ENCODE peak calls at places on chromosomes 3 and 15, in seven cellular contexts. M is SK-N-SH, U is GM12878, C is H1, R is HepG2, N is HCT116, O is K562. I is an unnamed sample.

GRCh38 chr3:184186902-184187207 is 856 bp downstream of the ABCF3 start:
- DNase-seq in M (no peak), R (no peak), N (no peak), C (no peak), O (peak), U (no peak), I (no peak)

GRCh38 chr3:194632211-194632982 is 822 bp downstream of the TMEM44 start:
- DNase-seq in N (no peak), O (peak), M (no peak), C (no peak), U (no peak), R (no peak), I (peak)

GRCh38 chr3:126858887-126859286 is 124.0 kb upstream of the PLXNA1 start:
- DNase-seq in O (no peak), R (no peak), C (no peak), U (no peak), N (no peak), M (no peak), I (no peak)

GRCh38 chr3:94413721-94414106 is 350.9 kb downstream of the NSUN3 start:
- DNase-seq in C (no peak), R (no peak), M (no peak), O (no peak), N (no peak), U (no peak), I (no peak)

GRCh38 chr15:46312133-46312740 is 677.4 kb downstream of the SQOR start:
- DNase-seq in R (peak), M (peak), N (peak), U (peak), O (peak), C (no peak), I (peak)

GRCh38 chr3:138389841-138390581 is 41.6 kb downstream of the MRAS start:
- DNase-seq in R (peak), O (no peak), M (no peak), N (peak), C (no peak), U (no peak), I (peak)

GRCh38 chr3:79490165-79491028 is 277.4 kb downstream of the ROBO1 start:
- DNase-seq in O (no peak), C (no peak), M (no peak), U (no peak), R (no peak), N (no peak), I (peak)

GRCh38 chr3:150721285-150722130 is 17.8 kb upstream of the ERICH6 start:
- DNase-seq in M (peak), U (no peak), O (peak), R (peak), N (peak), C (no peak), I (peak)

GRCh38 chr3:58564054-58564453 is 13.1 kb downstream of the FAM107A start:
- DNase-seq in C (no peak), U (no peak), N (no peak), R (no peak), M (no peak), O (no peak), I (no peak)

GRCh38 chr15:52056001-52056400 is 37.0 kb downstream of the MAPK6 start:
- DNase-seq in R (no peak), C (no peak), O (no peak), N (no peak), U (no peak), M (no peak), I (no peak)

GRCh38 chr3:114411292-114411691 is 117.5 kb downstream of the TIGIT start:
- DNase-seq in C (no peak), R (no peak), U (no peak), N (no peak), O (no peak), M (no peak), I (no peak)

GRCh38 chr15:34603095-34603494 is 19.6 kb upstream of the GOLGA8B start:
- DNase-seq in R (peak), N (no peak), M (no peak), O (no peak), C (no peak), U (no peak), I (peak)

GRCh38 chr3:38590521-38590920 is 59.0 kb downstream of the SCN5A start:
- DNase-seq in R (no peak), N (no peak), C (no peak), M (no peak), U (no peak), O (no peak), I (no peak)

GRCh38 chr15:85671156-85671555 is 123.6 kb downstream of the KLHL25 start:
- DNase-seq in R (no peak), U (no peak), M (no peak), C (no peak), O (no peak), N (no peak), I (no peak)

GRCh38 chr3:58260261-58260731 is 22.7 kb downstream of the ABHD6 start:
- DNase-seq in C (no peak), N (peak), O (no peak), U (no peak), R (no peak), M (no peak), I (no peak)

GRCh38 chr3:130841357-130841756 is 52.5 kb upstream of the ATP2C1 start:
- DNase-seq in R (no peak), M (no peak), U (no peak), C (no peak), O (no peak), N (no peak), I (no peak)

GRCh38 chr3:128485283-128486156 is 7.5 kb downstream of the GATA2 start:
- DNase-seq in M (no peak), U (no peak), O (peak), N (no peak), R (no peak), C (no peak), I (no peak)

DNA sequence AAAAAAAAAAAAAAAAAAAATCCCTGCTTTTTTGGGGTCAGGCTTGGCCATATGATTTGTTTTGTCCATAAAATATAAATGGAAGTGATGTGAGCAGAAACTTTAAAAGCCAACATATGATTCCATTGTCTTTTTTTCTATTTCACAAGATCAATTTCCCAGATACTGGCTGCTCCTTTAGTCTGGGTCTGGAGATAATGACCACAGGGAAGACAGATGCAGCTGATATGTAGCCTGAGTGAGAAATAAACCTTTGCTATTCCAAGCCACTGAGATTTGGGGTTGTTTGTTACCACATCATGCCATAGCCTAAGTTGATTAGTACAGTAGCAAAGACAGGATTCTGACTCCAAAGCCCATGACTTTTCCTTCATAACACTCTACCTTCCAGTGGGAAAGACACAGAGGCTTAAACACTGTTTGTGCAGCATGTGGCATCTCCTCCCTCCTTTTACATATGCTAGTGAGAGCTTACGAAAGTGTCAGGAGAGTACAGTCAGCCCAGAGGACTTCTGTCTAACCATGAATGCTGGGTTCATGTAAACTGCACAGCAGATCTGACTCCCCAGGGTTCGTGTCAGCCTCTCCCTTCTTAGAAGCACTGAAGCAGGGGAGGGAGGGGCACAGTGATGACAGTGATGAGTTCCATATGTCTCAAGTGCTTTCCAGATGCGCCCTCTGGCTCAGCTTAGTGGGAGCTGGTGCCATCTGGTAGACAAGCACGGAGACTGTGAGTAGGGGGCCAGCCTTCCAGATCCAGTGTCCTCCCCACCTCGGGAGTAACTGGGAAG is 36.7 kb upstream of the SLC7A14 start:
- DNase-seq in C (no peak), R (no peak), O (peak), N (no peak), U (no peak), M (peak), I (no peak)
- TF ChIP-seq JUND in C (no peak), R (no peak), O (no peak), N (no peak), U (no peak), M (peak), I (no peak)

GRCh38 chr3:36496734-36497133 is 116.4 kb downstream of the STAC start:
- DNase-seq in R (no peak), N (no peak), C (no peak), M (no peak), O (no peak), U (no peak), I (no peak)
- TF ChIP-seq JUND in R (no peak), N (no peak), C (no peak), M (no peak), O (no peak), U (no peak), I (no peak)

DNA sequence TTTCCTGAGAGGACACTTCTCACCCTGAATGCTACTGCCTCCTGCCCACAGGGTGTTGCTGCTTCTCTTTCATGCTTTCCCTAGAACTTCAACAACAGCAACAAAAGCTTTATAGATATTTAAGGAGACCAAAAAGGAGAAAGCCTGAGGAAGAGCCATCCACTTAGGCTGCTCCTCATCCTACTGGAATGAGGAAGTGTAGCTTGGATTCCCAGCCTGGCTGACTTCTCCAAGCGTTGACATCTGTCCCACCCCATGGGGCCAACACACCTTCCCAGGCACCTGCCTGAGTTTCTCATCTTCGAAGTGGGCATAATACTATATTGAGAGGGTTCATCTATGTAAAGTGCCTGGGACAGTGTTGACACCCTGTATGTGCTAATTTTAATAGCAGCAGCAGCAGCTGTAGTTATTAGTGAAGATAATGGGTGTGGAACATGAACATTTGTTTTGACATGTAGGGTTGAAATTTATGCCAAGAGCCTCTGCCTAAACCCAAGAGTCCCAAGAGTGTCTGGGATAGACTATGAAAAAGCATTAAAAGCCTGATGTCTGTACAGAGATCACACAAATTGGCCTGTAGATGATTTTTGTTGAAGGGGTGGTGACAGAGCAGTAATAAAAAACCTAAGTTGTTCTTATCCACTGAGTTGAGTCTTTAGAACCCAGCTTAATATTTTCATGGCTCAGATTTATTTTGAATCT is 96.5 kb upstream of the PIAS1 start:
- DNase-seq in C (no peak), M (no peak), U (no peak), O (no peak), N (no peak), R (no peak), I (no peak)
- TF ChIP-seq JUND in C (no peak), M (no peak), U (no peak), O (no peak), N (no peak), R (no peak), I (no peak)

GRCh38 chr3:70824785-70825184 is 512.3 kb upstream of the MDFIC2 start:
- DNase-seq in M (no peak), N (no peak), O (no peak), R (no peak), U (no peak), C (no peak), I (no peak)
- TF ChIP-seq JUND in M (peak), N (no peak), O (no peak), R (no peak), U (no peak), C (no peak), I (no peak)

GRCh38 chr3:30919600-30919999 is 25.1 kb upstream of the GADL1 start:
- DNase-seq in U (no peak), C (no peak), N (no peak), O (no peak), M (no peak), R (no peak), I (no peak)

GRCh38 chr3:30913176-30913575 is 18.7 kb upstream of the GADL1 start:
- DNase-seq in O (no peak), U (no peak), R (no peak), N (no peak), C (no peak), M (no peak), I (no peak)

GRCh38 chr3:30915782-30916181 is 21.3 kb upstream of the GADL1 start:
- DNase-seq in O (no peak), C (no peak), U (no peak), R (no peak), M (no peak), N (no peak), I (no peak)

GRCh38 chr3:30912304-30912703 is 17.8 kb upstream of the GADL1 start:
- DNase-seq in C (no peak), M (no peak), N (no peak), O (no peak), R (no peak), U (no peak), I (no peak)

DNA sequence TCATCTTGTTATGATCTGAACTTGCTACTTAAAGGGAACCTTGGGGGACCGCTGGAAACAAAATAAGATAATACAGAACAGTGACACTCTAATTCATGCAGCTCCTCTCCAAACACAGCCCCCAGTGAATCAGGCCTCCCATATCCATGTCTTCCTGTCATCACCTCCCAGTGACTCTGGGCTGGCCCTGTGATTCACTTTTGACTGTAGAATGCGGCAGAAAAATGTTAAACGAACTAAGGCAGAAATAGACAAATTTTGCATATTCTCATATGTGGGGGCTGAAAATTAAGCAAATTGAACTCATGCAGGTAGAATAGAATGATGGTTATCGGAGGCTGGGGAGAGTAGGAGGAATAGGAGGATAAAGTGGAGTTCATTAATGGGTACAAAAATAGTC is 20.2 kb upstream of the GADL1 start:
- DNase-seq in R (no peak), U (no peak), C (no peak), M (no peak), N (no peak), O (no peak), I (no peak)
- TF ChIP-seq JUND in R (no peak), U (no peak), C (no peak), M (no peak), N (no peak), O (no peak), I (no peak)

GRCh38 chr15:101167791-101168462 is 83.9 kb downstream of the CHSY1 start:
- DNase-seq in N (peak), C (no peak), U (no peak), M (no peak), R (peak), O (peak), I (peak)
- TF ChIP-seq JUND in N (peak), C (no peak), U (no peak), M (no peak), R (no peak), O (peak), I (no peak)

I was measured in T47D.